ENCODE peak calls at places on chromosomes 5 and 9, in eight cellular contexts. B is activated T-cell treated with anti-CD3 and anti-CD28 coated beads for 1 hour, G is RWPE1, A is NAMALWA, K is nephron progenitor cell, Y is HCT116, Z is HuH-7, D is T-helper 2 cell. P is an unnamed sample.

GRCh38 chr5:133289686-133290367 is 238.0 kb downstream of the HSPA4 start:
- DNase-seq in B (no peak), G (peak), A (no peak), K (no peak), Y (no peak), Z (no peak), D (no peak), P (no peak)

GRCh38 chr5:150116667-150117395 is 30.5 kb upstream of the CSF1R start:
- DNase-seq in B (no peak), G (peak), A (no peak), K (no peak), Y (no peak), Z (no peak), D (no peak), P (no peak)

GRCh38 chr9:136177224-136177623 is 27.7 kb downstream of the LHX3 start:
- DNase-seq in B (no peak), G (no peak), A (no peak), K (no peak), Y (no peak), Z (no peak), D (no peak), P (no peak)

GRCh38 chr5:102241809-102242421 is 54.2 kb downstream of the SLCO4C1 start:
- DNase-seq in B (no peak), G (no peak), A (no peak), K (no peak), Y (no peak), Z (peak), D (no peak), P (no peak)

GRCh38 chr5:21173526-21173925 is 1185.5 kb upstream of the CDH18 start:
- DNase-seq in B (no peak), G (no peak), A (no peak), K (no peak), Y (no peak), Z (no peak), D (no peak), P (no peak)

GRCh38 chr5:36883894-36884462 is 7.4 kb downstream of the NIPBL start:
- DNase-seq in B (no peak), G (no peak), A (no peak), K (no peak), Y (no peak), Z (no peak), D (no peak), P (no peak)

GRCh38 chr5:107670927-107671741 is at the start of gene EFNA5:
- DNase-seq in B (no peak), G (peak), A (peak), K (peak), Y (peak), Z (no peak), D (no peak), P (peak)

GRCh38 chr9:137621131-137621757 is 2.4 kb downstream of the EHMT1 start:
- DNase-seq in B (no peak), G (no peak), A (peak), K (no peak), Y (no peak), Z (no peak), D (no peak), P (no peak)

GRCh38 chr5:35442916-35443639 is 174.6 kb upstream of the SPEF2 start:
- DNase-seq in B (no peak), G (no peak), A (no peak), K (no peak), Y (no peak), Z (no peak), D (no peak), P (no peak)

GRCh38 chr9:4515958-4516375 is 25.7 kb downstream of the SLC1A1 start:
- DNase-seq in B (no peak), G (no peak), A (no peak), K (no peak), Y (no peak), Z (no peak), D (no peak), P (no peak)

GRCh38 chr9:131738838-131739191 is 1.1 kb downstream of the RAPGEF1 start:
- DNase-seq in B (no peak), G (peak), A (peak), K (no peak), Y (no peak), Z (peak), D (no peak), P (no peak)

GRCh38 chr5:141825836-141826560 is 52.2 kb downstream of the PCDH1 start:
- DNase-seq in B (no peak), G (no peak), A (peak), K (no peak), Y (no peak), Z (peak), D (no peak), P (no peak)

GRCh38 chr9:98590115-98590514 is 118.6 kb downstream of the GABBR2 start:
- DNase-seq in B (no peak), G (no peak), A (no peak), K (no peak), Y (no peak), Z (no peak), D (no peak), P (no peak)

P was measured in NCI-H1930.